ENCODE peak calls at places on chromosomes 2 and 18, in five cellular contexts. C, M, F, S and N are unnamed samples.

GRCh38 chr2:65662654-65663432 is 230.4 kb upstream of the SPRED2 start:
- DNase-seq in F (no peak), C (peak), M (no peak), S (peak), N (no peak)

GRCh38 chr18:13390196-13390595 is 171.6 kb downstream of the LDLRAD4 start:
- DNase-seq in M (peak), C (no peak), F (no peak), S (no peak), N (no peak)

GRCh38 chr18:63339920-63340484 is 20.4 kb upstream of the BCL2 start:
- DNase-seq in S (no peak), C (peak), M (peak), F (no peak), N (no peak)

GRCh38 chr2:39266906-39267434 is 23.2 kb upstream of the CDKL4 start:
- DNase-seq in F (no peak), C (peak), S (no peak), M (no peak), N (no peak)

GRCh38 chr2:147482590-147483292 is 362.1 kb upstream of the ACVR2A start:
- DNase-seq in C (no peak), M (no peak), F (no peak), S (no peak), N (no peak)

GRCh38 chr2:197677483-197677882 is 2.1 kb upstream of the RFTN2 start:
- DNase-seq in C (peak), S (no peak), F (no peak), M (no peak), N (no peak)

GRCh38 chr2:23600336-23600735 is 215.4 kb downstream of the KLHL29 start:
- DNase-seq in M (no peak), F (no peak), S (no peak), C (no peak), N (peak)

GRCh38 chr2:106192752-106193490 is 1.2 kb downstream of the UXS1 start:
- DNase-seq in C (peak), F (peak), M (no peak), S (peak), N (no peak)

GRCh38 chr2:136101042-136101441 is 16.9 kb downstream of the CXCR4 start:
- DNase-seq in M (no peak), C (no peak), F (no peak), S (no peak), N (no peak)

GRCh38 chr2:9332136-9332852 is 91.0 kb downstream of the ITGB1BP1 start:
- DNase-seq in F (no peak), M (no peak), C (no peak), S (no peak), N (no peak)

GRCh38 chr2:47696478-47696831 is 86.5 kb upstream of the MSH6 start:
- DNase-seq in S (no peak), M (no peak), F (no peak), C (no peak), N (no peak)

GRCh38 chr2:108637304-108637669 is 82.0 kb upstream of the RANBP2 start:
- DNase-seq in S (no peak), M (no peak), F (peak), C (peak), N (no peak)

GRCh38 chr2:44869761-44870160 is 71.7 kb upstream of the SIX3 start:
- DNase-seq in F (no peak), S (no peak), M (no peak), C (no peak), N (no peak)

GRCh38 chr2:236998758-236999157 is 86.9 kb upstream of the COPS8 start:
- DNase-seq in F (no peak), C (no peak), M (no peak), S (no peak), N (no peak)

GRCh38 chr2:109321570-109321969 is 192.6 kb downstream of the SH3RF3 start:
- DNase-seq in M (no peak), S (no peak), F (no peak), C (peak), N (no peak)

GRCh38 chr2:239152916-239153305 is 247.9 kb downstream of the HDAC4 start:
- DNase-seq in M (no peak), C (no peak), S (peak), F (peak), N (no peak)

GRCh38 chr18:8745355-8746014 is 40.1 kb downstream of the MTCL1 start:
- DNase-seq in S (no peak), F (no peak), C (peak), M (no peak), N (no peak)

GRCh38 chr2:20622731-20623130 is 28.2 kb downstream of the HS1BP3 start:
- DNase-seq in M (no peak), S (peak), F (peak), C (no peak), N (peak)

GRCh38 chr2:7025098-7025497 is 107.9 kb downstream of the RNF144A start:
- DNase-seq in M (no peak), F (no peak), C (no peak), S (no peak), N (no peak)

GRCh38 chr2:26884486-26884885 is 36.6 kb downstream of the DPYSL5 start:
- DNase-seq in F (no peak), M (no peak), C (no peak), S (no peak), N (no peak)

GRCh38 chr2:216216951-216217903 is 108.1 kb downstream of the XRCC5 start:
- DNase-seq in C (peak), F (no peak), S (no peak), M (no peak), N (peak)

GRCh38 chr2:205656426-205656795 is 25.9 kb upstream of the NRP2 start:
- DNase-seq in M (peak), F (no peak), S (no peak), C (no peak), N (no peak)

GRCh38 chr2:189350515-189351209 is 90.6 kb upstream of the WDR75 start:
- DNase-seq in M (no peak), C (peak), S (peak), F (no peak), N (no peak)

GRCh38 chr2:10985260-10985659 is 73.5 kb downstream of the KCNF1 start:
- DNase-seq in M (no peak), S (no peak), C (no peak), F (peak), N (peak)

GRCh38 chr2:222451270-222451674 is 26.9 kb downstream of the SGPP2 start:
- DNase-seq in C (no peak), S (no peak), F (no peak), M (no peak), N (no peak)

GRCh38 chr2:46179037-46179621 is 118.1 kb upstream of the EPAS1 start:
- DNase-seq in S (peak), M (no peak), F (peak), C (peak), N (peak)

GRCh38 chr2:3651686-3652516 is 6.1 kb upstream of the ALLC start:
- DNase-seq in M (peak), C (no peak), S (no peak), F (peak), N (peak)

GRCh38 chr2:228545041-228545440 is 363.6 kb upstream of the SPHKAP start:
- DNase-seq in C (peak), F (no peak), M (no peak), S (no peak), N (no peak)

GRCh38 chr18:5417342-5417741 is 121.8 kb upstream of the ZBTB14 start:
- DNase-seq in C (peak), S (no peak), M (no peak), F (peak), N (no peak)

GRCh38 chr18:362914-363295 is 95.1 kb upstream of the THOC1 start:
- DNase-seq in F (no peak), S (no peak), M (no peak), C (no peak), N (no peak)

DNA sequence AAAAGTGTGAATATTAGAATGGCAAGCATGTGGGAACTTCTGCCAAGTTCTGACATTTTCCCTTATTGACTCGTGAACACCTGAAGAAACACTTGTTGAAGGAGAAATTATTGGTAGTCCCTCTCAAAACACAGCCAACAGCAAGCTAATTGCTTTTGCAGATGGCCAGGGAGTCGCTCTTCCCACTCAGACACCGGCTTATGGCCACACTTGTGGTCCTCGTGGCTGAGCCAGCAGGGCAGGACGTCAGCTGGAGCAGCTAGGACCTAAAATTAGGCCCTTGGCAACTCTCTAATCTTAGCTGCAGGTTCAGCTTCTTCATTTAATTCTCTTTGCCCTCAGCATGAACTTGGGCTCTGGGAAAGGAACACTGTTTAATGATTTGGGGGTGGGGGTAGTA is 77.2 kb downstream of the CDK15 start:
- DNase-seq in S (peak), F (peak), C (no peak), M (no peak), N (no peak)
- TF ChIP-seq CTCF in S (no peak), F (no peak), C (no peak), M (no peak), N (no peak)

GRCh38 chr18:3593381-3593903 is 143.5 kb downstream of the TGIF1 start:
- DNase-seq in F (no peak), M (no peak), S (no peak), C (peak), N (no peak)
- TF ChIP-seq POLR2A in F (no peak), M (no peak), S (no peak), C (no peak), N (no peak)

GRCh38 chr2:36701391-36701795 is 4.9 kb downstream of the VIT start:
- DNase-seq in C (peak), S (no peak), M (peak), F (no peak), N (no peak)
- TF ChIP-seq CTCF in C (no peak), S (no peak), M (no peak), F (no peak), N (no peak)

GRCh38 chr2:218403810-218404209 is 4.1 kb downstream of the CTDSP1 start:
- DNase-seq in F (no peak), M (no peak), S (no peak), C (no peak), N (no peak)

GRCh38 chr2:218400930-218401833 is 1.5 kb downstream of the CTDSP1 start:
- DNase-seq in M (no peak), C (no peak), S (no peak), F (peak), N (peak)

GRCh38 chr2:218401834-218402370 is 2.2 kb downstream of the CTDSP1 start:
- DNase-seq in S (no peak), M (no peak), F (peak), C (no peak), N (peak)

GRCh38 chr2:218402911-218403411 is 3.3 kb downstream of the CTDSP1 start:
- DNase-seq in S (no peak), F (peak), C (no peak), M (no peak), N (no peak)

GRCh38 chr2:218402491-218402901 is 2.8 kb downstream of the CTDSP1 start:
- DNase-seq in F (peak), C (no peak), S (no peak), M (no peak), N (no peak)
- TF ChIP-seq POLR2A in F (no peak), C (no peak), S (no peak), M (no peak), N (no peak)